ENCODE peak calls at places on chromosomes 1 and 21, in seven cellular contexts. L, X, G, K, Y, Q and H are unnamed samples.

GRCh38 chr1:8875216-8875861 is 3.1 kb downstream of the ENO1 start:
- DNase-seq in L (no peak), X (no peak), G (peak; percentile 20), K (no peak), Y (no peak), Q (no peak), H (no peak)

GRCh38 chr1:175514309-175515001 is 228.9 kb downstream of the TNR start:
- DNase-seq in L (no peak), X (no peak), G (no peak), K (no peak), Y (no peak), Q (peak; percentile 25), H (no peak)

GRCh38 chr1:85606414-85606800 is 25.8 kb downstream of the CCN1 start:
- DNase-seq in L (no peak), X (peak; percentile 25), G (no peak), K (no peak), Y (no peak), Q (no peak), H (no peak)

GRCh38 chr21:39046236-39046911 is 136.9 kb downstream of the PSMG1 start:
- DNase-seq in L (no peak), X (no peak), G (no peak), K (no peak), Y (no peak), Q (no peak), H (no peak)

GRCh38 chr1:38658883-38659282 is 200.7 kb downstream of the RRAGC start:
- DNase-seq in L (no peak), X (no peak), G (no peak), K (no peak), Y (no peak), Q (no peak), H (no peak)

GRCh38 chr1:157519451-157519850 is 32.9 kb downstream of the FCRL5 start:
- DNase-seq in L (no peak), X (no peak), G (no peak), K (no peak), Y (no peak), Q (no peak), H (no peak)

GRCh38 chr21:34526618-34527290 is 14.7 kb upstream of the KCNE1 start:
- DNase-seq in L (no peak), X (peak; percentile 99), G (no peak), K (peak; percentile 66), Y (no peak), Q (peak; percentile 52), H (peak; percentile 29)

GRCh38 chr1:214838351-214838750 is 235.4 kb downstream of the CENPF start:
- DNase-seq in L (no peak), X (peak; percentile 65), G (no peak), K (no peak), Y (no peak), Q (no peak), H (no peak)

GRCh38 chr1:114002492-114003290 is 23.4 kb downstream of the OLFML3 start:
- DNase-seq in L (no peak), X (peak; percentile 55), G (no peak), K (no peak), Y (no peak), Q (no peak), H (no peak)

GRCh38 chr1:227889863-227890405 is 57.8 kb downstream of the WNT9A start:
- DNase-seq in L (no peak), X (no peak), G (no peak), K (no peak), Y (peak; percentile 19), Q (no peak), H (no peak)

GRCh38 chr1:157880621-157881020 is 39.0 kb upstream of the CD5L start:
- DNase-seq in L (no peak), X (no peak), G (no peak), K (no peak), Y (no peak), Q (no peak), H (no peak)

GRCh38 chr1:165116732-165117131 is 239.8 kb downstream of the LMX1A start:
- DNase-seq in L (no peak), X (peak; percentile 91), G (no peak), K (no peak), Y (no peak), Q (no peak), H (no peak)

GRCh38 chr1:19689856-19690255 is 25.2 kb downstream of the HTR6 start:
- DNase-seq in L (no peak), X (no peak), G (no peak), K (no peak), Y (no peak), Q (no peak), H (no peak)

GRCh38 chr1:19169642-19170041 is 40.4 kb downstream of the UBR4 start:
- DNase-seq in L (no peak), X (peak; percentile 29), G (no peak), K (no peak), Y (no peak), Q (no peak), H (no peak)